ENCODE peak calls at places on chromosomes 11 and 22, in seven cellular contexts. Q is cardiac muscle cell, H is right lobe of liver, Z is foreskin fibroblast, C is Karpas-422, F is fibroblast of lung, D is neuronal stem cell. N is an unnamed sample.

GRCh38 chr11:18012314-18012905 is 437 bp downstream of the SERGEF start:
- DNase-seq in Q (peak), F (peak), H (peak), D (no peak), C (peak), Z (no peak), N (peak)

GRCh38 chr11:35407041-35407440 is 12.3 kb downstream of the SLC1A2 start:
- DNase-seq in Z (no peak), Q (no peak), C (no peak), D (no peak), H (no peak), F (no peak), N (no peak)

GRCh38 chr11:129279326-129280026 is 87.4 kb upstream of the ARHGAP32 start:
- DNase-seq in D (peak), H (peak), F (peak), Z (peak), Q (peak), C (no peak), N (peak)

GRCh38 chr11:4127357-4127756 is 32.8 kb downstream of the RRM1 start:
- DNase-seq in Z (no peak), C (no peak), D (no peak), F (peak), Q (no peak), H (no peak), N (no peak)

GRCh38 chr22:43562843-43563242 is 151.0 kb downstream of the MPPED1 start:
- DNase-seq in F (no peak), Z (no peak), D (no peak), H (no peak), C (no peak), Q (no peak), N (no peak)

GRCh38 chr11:110095554-110095953 is 2.4 kb downstream of the ZC3H12C start:
- DNase-seq in Z (no peak), C (no peak), H (no peak), F (peak), D (no peak), Q (peak), N (no peak)

GRCh38 chr11:58629857-58630256 is 7.4 kb downstream of the CNTF start:
- DNase-seq in H (no peak), Z (peak), C (peak), D (no peak), Q (peak), F (peak), N (no peak)

GRCh38 chr11:86800076-86800955 is at the start of gene PRSS23:
- DNase-seq in Z (peak), F (peak), C (no peak), Q (peak), D (peak), H (peak), N (peak)

GRCh38 chr11:81253226-81253625 is 1480.4 kb downstream of the FAM181B start:
- DNase-seq in Q (no peak), F (no peak), D (no peak), C (no peak), Z (no peak), H (no peak), N (no peak)

GRCh38 chr11:9462806-9463537 is 2.2 kb downstream of the ZNF143 start:
- DNase-seq in C (peak), Q (peak), F (peak), H (no peak), Z (no peak), D (no peak), N (no peak)

GRCh38 chr22:42080287-42080686 is 787 bp downstream of the SMDT1 start:
- DNase-seq in Q (peak), H (peak), Z (peak), C (peak), D (no peak), F (peak), N (peak)

GRCh38 chr11:67293090-67293489 is 4.0 kb downstream of the ANKRD13D start:
- DNase-seq in Q (peak), D (no peak), C (no peak), F (peak), Z (peak), H (no peak), N (no peak)

GRCh38 chr11:14552089-14552488 is 31.9 kb upstream of the PSMA1 start:
- DNase-seq in H (no peak), Q (no peak), F (no peak), C (no peak), Z (no peak), D (no peak), N (no peak)

GRCh38 chr22:42231929-42232328 is 38.5 kb downstream of the TCF20 start:
- DNase-seq in Q (no peak), H (no peak), C (no peak), Z (no peak), D (no peak), F (no peak), N (no peak)

GRCh38 chr22:41991111-41991510 is 7.5 kb upstream of the WBP2NL start:
- DNase-seq in Q (no peak), H (no peak), D (no peak), C (no peak), Z (no peak), F (no peak), N (no peak)

GRCh38 chr22:29635734-29636357 is 32.4 kb downstream of the NF2 start:
- DNase-seq in D (no peak), F (peak), Q (peak), C (peak), Z (peak), H (no peak), N (no peak)

GRCh38 chr22:44920183-44920582 is 89.6 kb downstream of the PHF21B start:
- DNase-seq in H (peak), C (no peak), F (no peak), Z (no peak), D (no peak), Q (no peak), N (no peak)

GRCh38 chr11:82869657-82870056 is 30.6 kb downstream of the PRCP start:
- DNase-seq in F (no peak), C (no peak), H (peak), Z (peak), D (no peak), Q (peak), N (no peak)

GRCh38 chr11:69278091-69278867 is 15.7 kb upstream of the MYEOV start:
- DNase-seq in F (no peak), D (no peak), H (no peak), Q (no peak), C (no peak), Z (no peak), N (peak)

GRCh38 chr11:44047931-44048431 is at the start of gene ACCSL:
- DNase-seq in Z (no peak), H (no peak), D (no peak), F (no peak), C (no peak), Q (no peak), N (peak)

GRCh38 chr11:64352099-64353005 is 6.6 kb upstream of the RPS6KA4 start:
- DNase-seq in F (no peak), D (no peak), Z (no peak), H (no peak), Q (no peak), C (no peak), N (peak)

GRCh38 chr22:31044262-31044861 is 36.8 kb upstream of the SMTN start:
- DNase-seq in C (no peak), Z (peak), Q (peak), H (peak), D (no peak), F (peak), N (peak)

GRCh38 chr11:122120096-122120495 is 4.1 kb upstream of the BLID start:
- DNase-seq in Q (no peak), C (no peak), F (no peak), D (no peak), H (no peak), Z (no peak), N (no peak)

GRCh38 chr22:24008381-24009226 is 2.5 kb upstream of the CABIN1 start:
- DNase-seq in F (no peak), H (no peak), D (no peak), Q (no peak), Z (no peak), C (peak), N (no peak)

GRCh38 chr22:41548830-41549211 is 4.6 kb upstream of the POLR3H start:
- DNase-seq in H (no peak), Z (no peak), C (no peak), Q (no peak), D (no peak), F (no peak), N (no peak)

GRCh38 chr22:22712666-22713365 is 68.4 kb downstream of the GGTLC2 start:
- DNase-seq in C (no peak), H (no peak), D (no peak), Z (no peak), Q (no peak), F (no peak), N (no peak)

GRCh38 chr22:30763815-30764686 is 69.4 kb downstream of the OSBP2 start:
- DNase-seq in H (peak), D (peak), C (peak), F (peak), Q (peak), Z (peak), N (peak)

GRCh38 chr11:110338684-110339083 is 42.3 kb upstream of the RDX start:
- DNase-seq in Q (no peak), C (peak), H (no peak), D (no peak), Z (no peak), F (no peak), N (no peak)

GRCh38 chr11:70528794-70529580 is 130.7 kb downstream of the CTTN start:
- DNase-seq in Z (no peak), C (no peak), D (no peak), F (no peak), H (no peak), Q (no peak), N (no peak)

GRCh38 chr11:79101736-79102135 is 339.1 kb downstream of the TENM4 start:
- DNase-seq in H (no peak), Z (no peak), Q (no peak), F (no peak), D (no peak), C (no peak), N (no peak)

GRCh38 chr11:109075976-109076375 is 346.0 kb upstream of the C11orf87 start:
- DNase-seq in H (no peak), F (no peak), Q (peak), Z (no peak), D (no peak), C (no peak), N (peak)

GRCh38 chr11:110891411-110891810 is 179.2 kb upstream of the ARHGAP20 start:
- DNase-seq in C (no peak), Q (peak), F (peak), Z (peak), D (no peak), H (no peak), N (no peak)

GRCh38 chr11:66820921-66821320 is 22.3 kb upstream of the RCE1 start:
- DNase-seq in F (no peak), Z (no peak), D (no peak), C (no peak), H (no peak), Q (no peak), N (no peak)

GRCh38 chr11:94494200-94494545 is 389 bp downstream of the ANKRD49 start:
- DNase-seq in H (no peak), Q (no peak), C (no peak), F (no peak), Z (no peak), D (no peak), N (no peak)
- H3K4me3 ChIP-seq in H (peak), Q (peak), C (peak), F (peak), Z (peak), D (peak), N (peak)

DNA sequence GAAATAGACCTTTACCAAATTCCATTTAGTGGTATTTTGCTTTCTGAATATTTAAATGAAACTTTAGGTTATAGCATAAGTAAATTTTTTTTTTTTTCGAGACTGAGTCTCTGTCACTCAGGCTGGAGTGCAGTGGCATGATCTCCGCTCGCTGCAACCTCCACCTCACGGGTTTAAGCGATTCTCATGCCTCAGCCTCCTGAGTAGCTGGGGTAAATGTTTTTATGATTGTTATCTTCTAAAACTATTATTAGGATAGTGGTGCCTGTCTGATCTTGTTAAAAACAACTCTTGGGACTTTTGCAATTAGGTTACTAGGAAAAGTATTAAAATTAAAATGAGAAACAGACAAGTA is 20.6 kb downstream of the CRKL start:
- DNase-seq in D (no peak), H (no peak), C (no peak), Z (no peak), F (no peak), Q (no peak), N (no peak)
- H3K4me3 ChIP-seq in D (no peak), H (no peak), C (no peak), Z (no peak), F (no peak), Q (no peak), N (no peak)

DNA sequence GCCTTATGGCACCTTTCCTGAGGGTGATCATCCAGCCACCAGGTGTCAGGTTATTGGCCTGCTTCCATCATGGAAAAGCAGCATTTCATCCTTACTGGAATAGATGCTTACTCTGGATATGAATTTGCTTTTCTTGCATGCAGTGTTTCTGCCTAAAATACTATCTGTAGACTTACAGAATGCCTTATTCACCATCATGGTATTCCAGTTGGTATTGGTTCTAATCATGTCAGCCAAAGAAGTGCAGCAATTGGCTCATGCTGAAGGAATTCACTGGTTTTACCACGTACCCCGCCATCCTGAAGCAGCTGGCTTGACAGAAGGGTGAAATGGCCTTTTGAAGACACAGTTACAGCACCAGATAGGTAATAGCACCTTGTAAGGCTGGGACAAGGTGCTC is 194.2 kb downstream of the AASDHPPT start:
- DNase-seq in Z (no peak), C (no peak), D (no peak), Q (no peak), H (no peak), F (peak), N (no peak)
- H3K4me3 ChIP-seq in Z (no peak), C (no peak), D (no peak), Q (no peak), H (no peak), F (no peak), N (no peak)

GRCh38 chr11:61812736-61813411 is 3.9 kb downstream of the FADS1 start:
- DNase-seq in H (no peak), F (no peak), Z (no peak), C (no peak), D (no peak), Q (no peak), N (no peak)
- H3K4me3 ChIP-seq in H (no peak), F (no peak), Z (no peak), C (no peak), D (no peak), Q (no peak), N (no peak)

GRCh38 chr11:62922653-62923371 is 1.6 kb upstream of the CHRM1 start:
- DNase-seq in H (no peak), D (no peak), C (peak), Q (peak), F (no peak), Z (no peak), N (no peak)
- H3K4me3 ChIP-seq in H (no peak), D (no peak), C (no peak), Q (no peak), F (no peak), Z (no peak), N (no peak)

GRCh38 chr11:61967177-61967923 is at the start of gene FTH1:
- DNase-seq in C (peak), D (peak), H (peak), F (peak), Z (peak), Q (peak), N (peak)

GRCh38 chr11:61967924-61968757 is 707 bp upstream of the FTH1 start:
- DNase-seq in D (no peak), Q (no peak), F (no peak), H (peak), C (peak), Z (no peak), N (peak)

GRCh38 chr11:61969391-61969758 is 1.9 kb upstream of the FTH1 start:
- DNase-seq in F (no peak), D (no peak), H (no peak), Q (no peak), C (no peak), Z (no peak), N (no peak)

GRCh38 chr11:61969838-61970452 is 2.5 kb upstream of the FTH1 start:
- DNase-seq in Q (peak), H (no peak), D (no peak), C (peak), Z (peak), F (peak), N (no peak)

GRCh38 chr11:61968758-61969390 is 1.4 kb upstream of the FTH1 start:
- DNase-seq in H (peak), Q (no peak), D (no peak), C (no peak), Z (no peak), F (no peak), N (no peak)
- H3K4me3 ChIP-seq in H (peak), Q (peak), D (peak), C (peak), Z (peak), F (peak), N (no peak)

GRCh38 chr22:46593211-46593676 is 26.9 kb upstream of the GRAMD4 start:
- DNase-seq in D (no peak), Z (no peak), H (peak), Q (no peak), C (peak), F (peak), N (no peak)
- H3K4me3 ChIP-seq in D (no peak), Z (no peak), H (no peak), Q (no peak), C (no peak), F (no peak), N (no peak)

GRCh38 chr11:30424336-30424735 is 101.4 kb downstream of the ARL14EP start:
- DNase-seq in H (no peak), F (no peak), Q (no peak), C (no peak), D (no peak), Z (no peak), N (no peak)

GRCh38 chr11:30420233-30420787 is 97.4 kb downstream of the ARL14EP start:
- DNase-seq in F (no peak), D (no peak), Z (no peak), C (no peak), Q (no peak), H (no peak), N (no peak)

GRCh38 chr11:30423886-30424285 is 101.0 kb downstream of the ARL14EP start:
- DNase-seq in H (no peak), Z (no peak), C (no peak), F (no peak), Q (no peak), D (no peak), N (no peak)

GRCh38 chr11:30422828-30423648 is 100.1 kb downstream of the ARL14EP start:
- DNase-seq in H (peak), F (no peak), Q (no peak), C (no peak), Z (no peak), D (no peak), N (no peak)

DNA sequence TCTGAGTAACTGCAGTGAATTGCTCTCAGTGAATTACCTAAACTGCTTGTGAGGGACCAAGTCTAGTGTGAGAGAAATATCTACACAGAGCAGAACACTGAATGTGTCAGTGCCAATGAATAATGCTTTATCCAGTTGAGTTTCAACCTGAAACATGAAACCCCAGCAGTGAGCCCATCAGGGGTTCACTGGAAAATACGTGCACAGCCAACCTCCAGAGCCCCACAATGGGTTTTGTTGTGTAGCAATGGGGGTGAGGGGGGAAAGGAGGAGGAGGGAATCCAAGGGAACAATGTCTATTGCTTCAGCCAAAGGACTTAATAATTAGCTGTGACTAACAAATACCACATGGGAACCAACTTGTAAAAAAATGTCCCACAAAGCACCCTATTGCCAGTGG is 99.5 kb downstream of the ARL14EP start:
- DNase-seq in F (no peak), Z (no peak), H (no peak), D (peak), Q (no peak), C (no peak), N (no peak)
- H3K4me3 ChIP-seq in F (no peak), Z (no peak), H (no peak), D (no peak), Q (no peak), C (no peak), N (no peak)

GRCh38 chr11:2303627-2304155 is 1.9 kb downstream of the TSPAN32 start:
- DNase-seq in D (no peak), Z (no peak), H (peak), C (no peak), F (no peak), Q (no peak), N (peak)
- H3K4me3 ChIP-seq in D (no peak), Z (no peak), H (no peak), C (no peak), F (no peak), Q (no peak), N (no peak)